ENCODE peak calls at places on chromosome 11, in nine cellular contexts. O is upper lobe of left lung; J is sciatic nerve; Y is activated naive CD4-positive, alpha-beta T cell treated with Interleukin-2 at 50 U/mL for 16 hours; R is astrocyte of the hippocampus; E is mesenchymal stem cell; H is HL-60; C is SK-N-SH; M is AG08396. Q is an unnamed sample.

GRCh38 chr11:58927393-58928081 is 11.8 kb upstream of the GLYATL1 start:
- DNase-seq in O (no peak), J (no peak), Y (no peak), R (peak; percentile 80), E (peak; percentile 47), H (no peak), C (peak; percentile 65), M (peak; percentile 37), Q (peak; percentile 9)

GRCh38 chr11:125954123-125954944 is 8.5 kb downstream of the VSIG10L2 start:
- DNase-seq in O (no peak), J (no peak), Y (no peak), R (no peak), E (no peak), H (no peak), C (no peak), M (no peak), Q (no peak)

GRCh38 chr11:134275534-134276395 is at the start of gene GLB1L3:
- DNase-seq in O (no peak), J (peak; percentile 51), Y (peak; percentile 82), R (peak; percentile 54), E (peak; percentile 31), H (peak; percentile 21), C (peak; percentile 84), M (peak; percentile 37), Q (no peak)

GRCh38 chr11:6757373-6757967 is 14.3 kb downstream of the OR2AG2 start:
- DNase-seq in O (peak; percentile 38), J (no peak), Y (peak; percentile 61), R (peak; percentile 68), E (peak; percentile 62), H (peak; percentile 55), C (peak; percentile 27), M (peak; percentile 61), Q (peak; percentile 29)

GRCh38 chr11:35969089-35970046 is 25.5 kb downstream of the LDLRAD3 start:
- DNase-seq in O (peak; percentile 35), J (no peak), Y (no peak), R (no peak), E (peak; percentile 49), H (no peak), C (no peak), M (no peak), Q (no peak)

GRCh38 chr11:20372081-20372480 is 8.6 kb downstream of the HTATIP2 start:
- DNase-seq in O (no peak), J (no peak), Y (no peak), R (no peak), E (no peak), H (no peak), C (no peak), M (no peak), Q (no peak)

GRCh38 chr11:124897681-124898680 is at the start of gene ROBO4:
- DNase-seq in O (peak; percentile 47), J (no peak), Y (no peak), R (peak; percentile 76), E (peak; percentile 79), H (no peak), C (peak; percentile 15), M (peak; percentile 63), Q (peak; percentile 87)

GRCh38 chr11:115117931-115118479 is 386.2 kb downstream of the CADM1 start:
- DNase-seq in O (no peak), J (no peak), Y (no peak), R (peak; percentile 22), E (no peak), H (no peak), C (no peak), M (no peak), Q (no peak)

GRCh38 chr11:86818466-86819282 is 18.3 kb downstream of the PRSS23 start:
- DNase-seq in O (no peak), J (no peak), Y (no peak), R (peak; percentile 83), E (peak; percentile 83), H (peak; percentile 20), C (peak; percentile 51), M (peak; percentile 60), Q (peak; percentile 74)

GRCh38 chr11:93513763-93514162 is 29.4 kb downstream of the SMCO4 start:
- DNase-seq in O (no peak), J (no peak), Y (no peak), R (no peak), E (no peak), H (no peak), C (peak; percentile 69), M (no peak), Q (no peak)

GRCh38 chr11:72752088-72752914 is at the start of gene ARAP1:
- DNase-seq in O (peak; percentile 81), J (peak; percentile 84), Y (peak; percentile 78), R (peak; percentile 83), E (peak; percentile 77), H (peak; percentile 55), C (peak; percentile 97), M (peak; percentile 94), Q (peak; percentile 30)

GRCh38 chr11:62048101-62048500 is 75.7 kb upstream of the INCENP start:
- DNase-seq in O (no peak), J (no peak), Y (no peak), R (no peak), E (no peak), H (no peak), C (no peak), M (no peak), Q (no peak)

GRCh38 chr11:41237386-41237785 is 222.1 kb downstream of the LRRC4C start:
- DNase-seq in O (no peak), J (no peak), Y (no peak), R (peak; percentile 26), E (no peak), H (no peak), C (no peak), M (no peak), Q (no peak)

GRCh38 chr11:70466154-70466553 is 67.8 kb downstream of the CTTN start:
- DNase-seq in O (no peak), J (no peak), Y (no peak), R (no peak), E (peak; percentile 28), H (no peak), C (no peak), M (no peak), Q (no peak)

GRCh38 chr11:108135845-108136599 is 14.7 kb downstream of the ACAT1 start:
- DNase-seq in O (no peak), J (no peak), Y (peak; percentile 34), R (peak; percentile 23), E (peak; percentile 26), H (no peak), C (no peak), M (no peak), Q (peak; percentile 27)